ENCODE peak calls at places on chromosome 22, in ten cellular contexts. H is SK-N-SH, F is fibroblast of mammary gland, S is right lobe of liver, X is fibroblast of the aortic adventitia, N is astrocyte of the spinal cord, L is hepatocyte, I is colonic mucosa, G is choroid plexus epithelial cell, W is Peyer's patch. Q is an unnamed sample.
A peak's percentile ranks its signal among the peaks of the same experiment; 100 is the strongest.

GRCh38 chr22:43293661-43294392 is 49.3 kb downstream of the SCUBE1 start:
- DNase-seq in H (no peak), F (peak; percentile 62), S (no peak), X (peak; percentile 5), N (no peak), L (peak; percentile 93), I (peak; percentile 78), G (peak; percentile 65), W (peak; percentile 82), Q (no peak)

GRCh38 chr22:46267431-46268279 is at the start of gene TTC38:
- DNase-seq in H (peak; percentile 99), F (peak; percentile 63), S (peak; percentile 98), X (peak; percentile 72), N (peak; percentile 78), L (peak; percentile 91), I (peak; percentile 96), G (peak; percentile 75), W (peak; percentile 96), Q (no peak)

GRCh38 chr22:46455453-46455852 is 82.0 kb downstream of the CELSR1 start:
- DNase-seq in H (no peak), F (no peak), S (no peak), X (no peak), N (no peak), L (no peak), I (no peak), G (no peak), W (no peak), Q (no peak)

GRCh38 chr22:43270314-43270908 is 72.8 kb downstream of the SCUBE1 start:
- DNase-seq in H (no peak), F (no peak), S (no peak), X (no peak), N (no peak), L (no peak), I (no peak), G (peak; percentile 10), W (no peak), Q (no peak)

GRCh38 chr22:31044262-31044861 is 36.8 kb upstream of the SMTN start:
- DNase-seq in H (no peak), F (peak; percentile 69), S (peak; percentile 57), X (peak; percentile 37), N (no peak), L (no peak), I (peak; percentile 31), G (peak; percentile 63), W (no peak), Q (no peak)

GRCh38 chr22:27627901-27628300 is 173.7 kb downstream of the MN1 start:
- DNase-seq in H (no peak), F (no peak), S (no peak), X (no peak), N (no peak), L (no peak), I (no peak), G (no peak), W (no peak), Q (no peak)

GRCh38 chr22:38712496-38713207 is 6.9 kb downstream of the GTPBP1 start:
- DNase-seq in H (no peak), F (no peak), S (no peak), X (no peak), N (no peak), L (no peak), I (no peak), G (no peak), W (no peak), Q (no peak)

GRCh38 chr22:39268645-39269044 is 23.9 kb upstream of the PDGFB start:
- DNase-seq in H (no peak), F (no peak), S (no peak), X (no peak), N (no peak), L (no peak), I (no peak), G (no peak), W (no peak), Q (no peak)

GRCh38 chr22:38336699-38337098 is 19.5 kb upstream of the CSNK1E start:
- DNase-seq in H (no peak), F (no peak), S (no peak), X (no peak), N (no peak), L (no peak), I (no peak), G (no peak), W (no peak), Q (no peak)

GRCh38 chr22:23262474-23263332 is 82.4 kb downstream of the BCR start:
- DNase-seq in H (no peak), F (peak; percentile 25), S (no peak), X (no peak), N (no peak), L (no peak), I (no peak), G (no peak), W (no peak), Q (no peak)

GRCh38 chr22:23264610-23265388 is 84.5 kb downstream of the BCR start:
- DNase-seq in H (no peak), F (no peak), S (peak; percentile 84), X (no peak), N (no peak), L (no peak), I (no peak), G (no peak), W (no peak), Q (no peak)

GRCh38 chr22:23265389-23265700 is 85.0 kb downstream of the BCR start:
- DNase-seq in H (no peak), F (no peak), S (no peak), X (no peak), N (no peak), L (no peak), I (no peak), G (no peak), W (no peak), Q (no peak)

GRCh38 chr22:23261900-23262450 is 81.7 kb downstream of the BCR start:
- DNase-seq in H (no peak), F (no peak), S (no peak), X (no peak), N (no peak), L (no peak), I (no peak), G (no peak), W (no peak), Q (no peak)

DNA sequence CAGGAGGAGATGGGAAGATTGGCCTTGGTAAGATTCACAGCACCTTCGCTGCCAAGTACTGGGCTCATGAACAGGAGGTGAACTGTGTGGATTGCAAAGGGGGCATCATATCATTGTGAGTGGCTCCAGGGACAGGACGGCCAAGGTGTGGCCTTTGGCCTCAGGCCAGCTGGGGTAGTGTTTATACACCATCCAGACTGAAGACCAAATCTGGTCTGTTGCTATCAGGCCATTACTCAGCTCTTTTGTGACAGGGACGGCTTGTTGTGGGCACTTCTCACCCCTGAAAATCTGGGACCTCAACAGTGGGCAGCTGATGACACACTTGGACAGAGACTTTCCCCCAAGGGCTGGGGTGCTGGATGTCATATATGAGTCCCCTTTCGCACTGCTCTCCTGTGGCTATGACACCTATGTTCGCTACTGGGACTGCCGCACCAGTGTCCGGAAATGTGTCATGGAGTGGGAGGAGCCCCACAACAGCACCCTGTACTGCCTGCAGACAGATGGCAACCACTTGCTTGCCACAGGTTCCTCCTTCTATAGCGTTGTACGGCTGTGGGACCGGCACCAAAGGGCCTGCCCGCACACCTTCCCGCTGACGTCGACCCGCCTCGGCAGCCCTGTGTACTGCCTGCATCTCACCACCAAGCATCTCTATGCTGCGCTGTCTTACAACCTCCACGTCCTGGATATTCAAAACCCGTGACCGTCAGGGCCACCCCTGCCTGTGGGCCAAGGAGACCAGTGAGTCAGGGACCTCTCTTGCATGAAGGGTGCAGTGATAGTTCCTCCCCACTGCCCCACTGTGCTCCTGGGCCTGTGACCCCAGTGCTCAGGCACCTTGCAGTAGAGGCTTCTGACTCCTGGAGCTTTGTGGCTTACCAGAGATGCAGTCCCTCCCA is 83.6 kb downstream of the BCR start:
- DNase-seq in H (no peak), F (peak; percentile 15), S (no peak), X (no peak), N (no peak), L (no peak), I (no peak), G (no peak), W (no peak), Q (no peak)
- H3K4me3 ChIP-seq in H (no peak overlapping the region), F (no peak overlapping the region), S (no peak overlapping the region), X (no peak overlapping the region), N (no peak overlapping the region), L (no peak overlapping the region), I (no peak overlapping the region), G (no peak overlapping the region), W (no peak overlapping the region), Q (no peak overlapping the region)

GRCh38 chr22:19473578-19473977 is 5.4 kb downstream of the UFD1 start:
- DNase-seq in H (no peak), F (peak; percentile 37), S (no peak), X (no peak), N (no peak), L (no peak), I (no peak), G (peak; percentile 22), W (no peak), Q (no peak)
- TF ChIP-seq CTCF in H (no peak), F (no peak), S (no peak), X (peak; percentile 11), N (peak; percentile 18), L (peak; percentile 5), I (no peak), G (peak; percentile 46), W (no peak), Q (peak; percentile 17)

GRCh38 chr22:17368727-17369552 is at the start of gene CECR2:
- DNase-seq in H (peak; percentile 54), F (no peak), S (peak; percentile 80), X (no peak), N (peak; percentile 20), L (peak; percentile 78), I (peak; percentile 25), G (peak; percentile 40), W (peak; percentile 49), Q (no peak)

GRCh38 chr22:17370766-17371181 is 1.5 kb downstream of the CECR2 start:
- DNase-seq in H (no peak), F (no peak), S (peak; percentile 63), X (no peak), N (no peak), L (no peak), I (no peak), G (no peak), W (no peak), Q (no peak)

GRCh38 chr22:17369553-17370035 is 334 bp downstream of the CECR2 start:
- DNase-seq in H (peak; percentile 61), F (no peak), S (peak; percentile 72), X (no peak), N (no peak), L (peak; percentile 75), I (no peak), G (peak; percentile 38), W (peak; percentile 50), Q (no peak)

GRCh38 chr22:17371446-17371845 is 2.2 kb downstream of the CECR2 start:
- DNase-seq in H (no peak), F (no peak), S (no peak), X (no peak), N (no peak), L (no peak), I (no peak), G (no peak), W (no peak), Q (no peak)

GRCh38 chr22:17370036-17370765 is 941 bp downstream of the CECR2 start:
- DNase-seq in H (peak; percentile 32), F (no peak), S (peak; percentile 57), X (no peak), N (no peak), L (peak; percentile 60), I (no peak), G (no peak), W (no peak), Q (no peak)
- H3K4me3 ChIP-seq in H (no peak overlapping the region), F (no peak overlapping the region), S (peak overlapping the region; percentile 76), X (no peak overlapping the region), N (peak overlapping the region; percentile 33), L (peak overlapping the region; percentile 78), I (peak overlapping the region; percentile 42), G (peak overlapping the region; percentile 55), W (peak overlapping the region; percentile 59), Q (peak overlapping the region; percentile 48)

GRCh38 chr22:47515384-47516125 is 753.1 kb downstream of the TBC1D22A start:
- DNase-seq in H (no peak), F (no peak), S (no peak), X (no peak), N (no peak), L (no peak), I (no peak), G (no peak), W (no peak), Q (no peak)
- TF ChIP-seq CTCF in H (peak; percentile 11), F (no peak), S (peak; percentile 16), X (no peak), N (no peak), L (no peak), I (no peak), G (no peak), W (no peak), Q (no peak)